ENCODE peak calls at places on chromosomes 13 and 19, in seven cellular contexts. D is left ventricle myocardium inferior, H is A549, U is thoracic aorta, S is HL-60, A is cardiac muscle cell, T is stomach. L is an unnamed sample.
A peak's percentile ranks its signal among the peaks of the same experiment; 100 is the strongest.

GRCh38 chr13:40595693-40596092 is 70.7 kb downstream of the FOXO1 start:
- DNase-seq in D (no peak), H (no peak), U (no peak), S (no peak), A (no peak), T (no peak), L (peak; percentile 39)

GRCh38 chr19:1945899-1946298 is 4.9 kb downstream of the CSNK1G2 start:
- DNase-seq in D (no peak), H (peak; percentile 47), U (no peak), S (peak; percentile 26), A (peak; percentile 56), T (peak; percentile 40), L (peak; percentile 33)

GRCh38 chr19:49845433-49845832 is 5.5 kb upstream of the PTOV1 start:
- DNase-seq in D (no peak), H (no peak), U (no peak), S (no peak), A (no peak), T (no peak), L (no peak)

GRCh38 chr19:1130801-1131717 is 27.3 kb downstream of the GPX4 start:
- DNase-seq in D (no peak), H (no peak), U (no peak), S (no peak), A (no peak), T (peak; percentile 46), L (no peak)

GRCh38 chr13:50369646-50370045 is 354.4 kb downstream of the KCNRG start:
- DNase-seq in D (no peak), H (no peak), U (no peak), S (no peak), A (peak; percentile 59), T (no peak), L (no peak)

GRCh38 chr19:42634409-42635232 is 39.9 kb upstream of the CEACAM8 start:
- DNase-seq in D (no peak), H (peak; percentile 73), U (no peak), S (peak; percentile 42), A (no peak), T (peak; percentile 44), L (peak; percentile 25)

GRCh38 chr19:47005873-47006272 is 13.8 kb upstream of the NPAS1 start:
- DNase-seq in D (no peak), H (no peak), U (no peak), S (peak; percentile 31), A (no peak), T (no peak), L (no peak)

GRCh38 chr19:18520848-18521691 is 800 bp downstream of the ELL start:
- DNase-seq in D (peak; percentile 41), H (no peak), U (no peak), S (peak; percentile 42), A (peak; percentile 34), T (peak; percentile 50), L (no peak)

GRCh38 chr19:1009976-1010538 is 9.8 kb downstream of the GRIN3B start:
- DNase-seq in D (no peak), H (no peak), U (no peak), S (no peak), A (no peak), T (no peak), L (no peak)

GRCh38 chr19:48735031-48735615 is 5.3 kb downstream of the RASIP1 start:
- DNase-seq in D (no peak), H (peak; percentile 95), U (no peak), S (no peak), A (peak; percentile 79), T (no peak), L (no peak)

GRCh38 chr19:49469828-49470614 is 4.0 kb upstream of the FLT3LG start:
- DNase-seq in D (no peak), H (no peak), U (no peak), S (peak; percentile 54), A (no peak), T (peak; percentile 40), L (no peak)

GRCh38 chr19:42683917-42684513 is 56.3 kb downstream of the PSG3 start:
- DNase-seq in D (no peak), H (peak; percentile 54), U (no peak), S (peak; percentile 3), A (peak; percentile 0), T (no peak), L (peak; percentile 31)

GRCh38 chr19:47305309-47305751 is 4.3 kb upstream of the C5AR1 start:
- DNase-seq in D (peak; percentile 66), H (peak; percentile 86), U (peak; percentile 40), S (peak; percentile 49), A (peak; percentile 62), T (peak; percentile 73), L (peak; percentile 95)

GRCh38 chr19:45757696-45758095 is 11.4 kb downstream of the SIX5 start:
- DNase-seq in D (no peak), H (no peak), U (no peak), S (no peak), A (no peak), T (no peak), L (no peak)

GRCh38 chr13:24997367-24997967 is 98.5 kb upstream of the PABPC3 start:
- DNase-seq in D (no peak), H (peak; percentile 11), U (no peak), S (peak; percentile 34), A (peak; percentile 56), T (no peak), L (peak; percentile 28)

GRCh38 chr13:41352935-41353801 is 42.1 kb downstream of the NAA16 start:
- DNase-seq in D (no peak), H (peak; percentile 20), U (no peak), S (peak; percentile 36), A (peak; percentile 28), T (no peak), L (peak; percentile 72)

GRCh38 chr13:52851153-52851962 is 2.9 kb upstream of the PCDH8 start:
- DNase-seq in D (peak; percentile 26), H (no peak), U (no peak), S (peak; percentile 70), A (peak; percentile 73), T (peak; percentile 32), L (peak; percentile 9)

GRCh38 chr13:46663644-46664043 is 110.7 kb downstream of the LRCH1 start:
- DNase-seq in D (no peak), H (no peak), U (no peak), S (no peak), A (no peak), T (no peak), L (no peak)

GRCh38 chr19:34368338-34368737 is 3.3 kb downstream of the GPI start:
- DNase-seq in D (no peak), H (no peak), U (no peak), S (no peak), A (no peak), T (no peak), L (no peak)

GRCh38 chr13:73492811-73493210 is 434.0 kb downstream of the KLF5 start:
- DNase-seq in D (no peak), H (no peak), U (no peak), S (no peak), A (no peak), T (no peak), L (no peak)

DNA sequence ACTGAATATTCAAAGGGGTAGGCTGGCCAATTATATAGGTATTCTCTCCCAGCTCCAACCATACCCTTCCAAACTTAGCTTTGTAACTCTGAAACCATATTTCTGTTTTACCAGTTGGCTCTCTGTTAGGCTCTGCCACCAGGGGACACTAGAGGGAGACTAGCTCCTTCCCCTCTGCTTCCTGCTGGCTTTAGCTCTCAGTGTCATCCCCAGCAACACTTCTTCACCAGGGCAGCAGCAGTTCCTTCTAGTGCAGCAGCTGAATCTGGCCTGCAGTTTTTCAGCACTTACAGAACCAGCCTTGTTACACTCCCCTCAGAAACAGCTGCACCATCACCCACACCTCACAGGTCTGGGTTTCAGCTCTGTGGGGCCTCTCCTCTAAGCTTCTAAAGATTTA is 51.0 kb upstream of the DOCK9 start:
- DNase-seq in D (no peak), H (no peak), U (no peak), S (peak; percentile 53), A (no peak), T (no peak), L (no peak)
- TF ChIP-seq CTCF in D (peak; percentile 23), H (no peak), U (no peak), S (peak; percentile 16), A (peak; percentile 26), T (no peak), L (peak; percentile 5)

GRCh38 chr19:7843521-7843920 is 13.5 kb downstream of the EVI5L start:
- DNase-seq in D (no peak), H (no peak), U (no peak), S (no peak), A (no peak), T (no peak), L (no peak)
- TF ChIP-seq CTCF in D (no peak), H (no peak), U (no peak), S (no peak), A (no peak), T (no peak), L (no peak)

GRCh38 chr19:19554074-19555023 is 16.3 kb downstream of the CILP2 start:
- DNase-seq in D (peak; percentile 48), H (no peak), U (no peak), S (peak; percentile 45), A (peak; percentile 53), T (peak; percentile 65), L (peak; percentile 40)
- TF ChIP-seq CTCF in D (peak; percentile 82), H (peak; percentile 34), U (peak; percentile 59), S (peak; percentile 78), A (peak; percentile 76), T (peak; percentile 59), L (peak; percentile 67)

DNA sequence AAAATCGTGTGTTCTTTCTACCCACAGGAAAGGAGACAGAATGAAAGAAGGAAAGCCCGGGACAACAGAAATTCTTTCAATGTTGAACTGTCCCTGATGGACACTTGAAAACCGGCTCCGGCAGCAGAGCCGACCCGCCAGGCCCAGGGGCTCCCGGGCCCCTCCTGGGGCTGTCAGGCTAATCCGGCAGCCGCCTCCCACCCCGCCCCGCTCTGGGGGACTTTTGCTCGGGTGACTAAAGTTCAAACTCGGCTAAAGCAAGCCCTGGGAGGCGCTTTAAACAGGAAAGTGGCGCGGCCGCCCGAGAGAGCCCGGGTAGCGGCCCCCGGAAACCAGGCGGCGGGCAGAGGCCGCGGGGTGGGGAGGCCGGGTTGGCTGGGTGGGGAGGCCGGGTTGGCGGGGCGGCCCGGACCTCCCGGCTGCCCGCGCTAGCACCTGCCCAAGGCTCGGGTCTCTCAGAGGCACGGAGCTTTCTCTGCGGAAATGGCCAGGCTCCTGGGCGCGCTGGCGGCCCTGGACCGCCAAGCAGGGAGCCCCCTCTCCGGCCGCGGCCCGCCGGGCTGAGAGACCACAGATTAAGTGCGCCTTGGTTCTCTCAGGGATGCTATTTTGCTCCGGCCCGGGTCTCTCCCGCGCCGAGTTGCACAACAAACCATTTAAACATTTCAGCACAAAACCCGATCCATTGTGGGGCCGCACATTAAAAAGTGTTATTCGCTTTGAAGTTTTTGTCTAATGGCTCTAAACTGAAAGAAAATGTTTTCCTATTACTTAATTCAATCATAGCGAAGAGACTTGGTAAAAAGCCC is 2.6 kb upstream of the GSX1 start:
- DNase-seq in D (no peak), H (no peak), U (no peak), S (no peak), A (no peak), T (no peak), L (no peak)
- TF ChIP-seq CTCF in D (no peak), H (no peak), U (no peak), S (no peak), A (no peak), T (no peak), L (no peak)